ENCODE peak calls at places on chromosomes 4 and X, in five cellular contexts. O is heart left ventricle, F is transverse colon, A is upper lobe of left lung, X is right lobe of liver. E is an unnamed sample. For H3K4me1, the result is how much of the 10 kb centered on the place peaks cover.

GRCh38 chrX:20513185-20513584 is 246.5 kb upstream of the RPS6KA3 start:
- DNase-seq in A (no peak), X (no peak), F (no peak), O (no peak), E (no peak)

GRCh38 chr4:150283689-150284088 is 205.4 kb downstream of the DCLK2 start:
- DNase-seq in A (no peak), F (no peak), O (no peak), X (no peak), E (no peak)

GRCh38 chrX:110248582-110248981 is 69.3 kb downstream of the AMMECR1 start:
- DNase-seq in X (no peak), F (no peak), A (no peak), O (no peak), E (no peak)

GRCh38 chrX:153966841-153967535 is 4.6 kb downstream of the HCFC1 start:
- DNase-seq in F (no peak), X (no peak), A (no peak), O (no peak), E (no peak)

GRCh38 chr4:77804471-77804870 is 14.7 kb downstream of the CNOT6L start:
- DNase-seq in A (no peak), X (no peak), O (no peak), F (no peak), E (no peak)

GRCh38 chr4:1472148-1472797 is 66.0 kb upstream of the NKX1-1 start:
- DNase-seq in O (no peak), A (no peak), X (no peak), F (peak), E (no peak)

GRCh38 chr4:36256398-36256828 is 12.1 kb upstream of the ARAP2 start:
- DNase-seq in A (no peak), O (peak), X (no peak), F (no peak), E (no peak)

GRCh38 chrX:111955916-111956315 is 79.9 kb downstream of the TRPC5OS start:
- DNase-seq in O (no peak), X (no peak), F (no peak), A (no peak), E (no peak)

GRCh38 chrX:96435636-96436035 is 249.0 kb upstream of the DIAPH2 start:
- DNase-seq in A (no peak), O (no peak), X (no peak), F (no peak), E (no peak)

GRCh38 chrX:150512426-150512825 is 56.0 kb upstream of the MTM1 start:
- DNase-seq in F (no peak), A (no peak), O (no peak), X (no peak), E (no peak)

GRCh38 chr4:153486281-153487151 is 20.4 kb downstream of the TMEM131L start:
- DNase-seq in O (no peak), X (no peak), A (peak), F (no peak), E (no peak)

GRCh38 chr4:11469900-11470708 is 41.4 kb upstream of the HS3ST1 start:
- DNase-seq in F (no peak), O (no peak), X (no peak), A (no peak), E (no peak)

GRCh38 chrX:11629593-11630211 is 36.0 kb downstream of the ARHGAP6 start:
- DNase-seq in F (no peak), A (no peak), X (no peak), O (peak), E (no peak)

GRCh38 chrX:1466971-1467561 is 14.4 kb upstream of the ASMTL start:
- DNase-seq in A (no peak), F (peak), O (peak), X (no peak), E (peak)

GRCh38 chrX:1463581-1464281 is 11.0 kb upstream of the ASMTL start:
- DNase-seq in X (no peak), A (no peak), F (no peak), O (peak), E (peak)

GRCh38 chrX:1466232-1466661 is 13.5 kb upstream of the ASMTL start:
- DNase-seq in X (no peak), O (peak), F (no peak), A (no peak), E (peak)

GRCh38 chrX:1464282-1465131 is 11.8 kb upstream of the ASMTL start:
- DNase-seq in X (no peak), F (no peak), A (no peak), O (peak), E (peak)

DNA sequence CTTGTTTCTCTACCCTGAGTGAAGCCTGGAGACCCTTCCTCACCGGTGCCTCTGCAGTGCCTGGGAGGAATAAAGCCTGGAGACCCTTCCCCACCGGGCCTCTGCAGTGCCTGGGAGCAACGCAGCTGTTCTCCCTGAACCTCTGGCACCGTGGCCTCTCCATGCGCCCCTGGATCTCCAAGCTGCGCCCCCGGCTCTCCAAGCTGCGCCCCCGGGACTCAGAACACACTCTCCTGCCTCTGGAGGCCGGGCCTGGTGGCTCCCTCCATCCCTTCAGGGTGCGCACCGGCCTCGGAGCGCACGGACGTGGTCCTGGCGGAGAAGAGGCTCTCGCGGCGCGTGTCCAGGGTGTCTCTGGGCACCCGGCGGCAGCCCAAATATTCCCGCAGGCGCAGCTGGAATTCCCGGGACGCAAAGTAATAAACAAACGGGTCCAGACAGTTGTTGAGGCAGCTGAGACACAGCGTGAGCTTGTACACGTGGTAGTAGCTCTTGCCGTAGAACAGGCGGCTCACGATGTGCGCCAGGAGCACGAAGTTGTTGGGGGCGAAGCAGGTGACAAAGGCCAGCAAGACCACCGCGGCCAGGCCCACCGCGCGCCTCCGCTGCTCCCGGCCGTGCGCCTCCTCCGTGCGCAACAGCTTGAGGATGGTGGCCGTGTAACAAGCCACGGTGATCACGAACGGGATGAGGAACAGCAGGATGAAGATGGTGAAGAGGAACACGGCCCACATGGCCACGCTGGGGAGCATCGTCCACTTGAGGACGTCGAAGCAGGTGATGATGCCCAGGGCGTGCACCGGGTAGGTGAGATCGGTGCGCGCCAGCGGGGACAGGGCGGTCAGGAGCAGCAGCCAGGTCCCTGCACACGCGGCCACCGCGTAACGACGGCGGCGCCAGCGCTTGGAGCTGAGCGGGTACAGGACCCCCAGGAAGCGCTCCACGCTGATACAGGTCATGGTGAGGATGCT is 12.8 kb upstream of the ASMTL start:
- DNase-seq in X (no peak), O (peak), F (no peak), A (no peak), E (peak)
- TF ChIP-seq POLR2A in X (no peak), O (no peak), F (no peak), A (no peak), E (no peak)

GRCh38 chr4:26871611-26872010 is 11.0 kb downstream of the STIM2 start:
- DNase-seq in A (no peak), O (no peak), F (no peak), X (no peak), E (no peak)

GRCh38 chr4:26874110-26874509 is 13.5 kb downstream of the STIM2 start:
- DNase-seq in F (no peak), A (no peak), O (no peak), X (no peak), E (no peak)

GRCh38 chr4:26870576-26871260 is 10.1 kb downstream of the STIM2 start:
- DNase-seq in F (no peak), O (no peak), A (no peak), X (no peak), E (no peak)

GRCh38 chr4:26877417-26877816 is 16.8 kb downstream of the STIM2 start:
- DNase-seq in O (no peak), F (no peak), A (no peak), X (no peak), E (no peak)

DNA sequence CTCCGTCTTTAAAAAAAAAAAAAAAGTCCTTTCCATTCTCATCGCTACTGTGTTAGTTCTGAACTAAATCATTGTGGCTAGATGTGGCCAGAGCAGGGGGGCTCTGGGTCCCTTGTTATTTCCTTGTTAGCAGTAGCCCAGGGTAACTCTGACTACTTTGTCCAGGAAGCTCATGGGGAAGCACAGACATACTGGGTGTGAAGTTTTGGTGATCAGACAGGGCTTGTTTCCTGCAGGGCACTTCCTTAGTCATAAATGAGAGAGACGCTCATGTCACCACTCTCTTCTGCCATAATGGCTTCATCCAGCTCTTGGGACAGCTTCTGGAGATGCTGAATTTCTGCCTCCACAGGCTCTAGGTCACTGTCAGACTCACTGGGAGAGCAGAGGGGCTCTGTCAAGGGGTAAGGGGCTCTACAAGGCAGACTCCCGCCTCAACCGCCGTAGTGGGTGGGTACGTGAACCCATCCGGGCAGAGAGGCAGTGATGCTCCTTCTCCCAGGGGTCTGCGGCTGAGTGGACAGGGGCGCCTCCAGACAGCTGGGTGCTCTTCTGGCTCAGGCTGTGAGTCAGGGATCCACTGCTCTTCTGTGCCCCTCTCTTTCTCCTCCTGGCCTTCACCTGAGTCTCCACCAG is 12.9 kb downstream of the STIM2 start:
- DNase-seq in O (no peak), X (no peak), F (no peak), A (peak), E (no peak)
- H3K4me1 ChIP-seq in O (under half), X (under half), F (under half), A (under half), E (under half)

GRCh38 chr4:84501721-84502267 is 2.7 kb upstream of the NKX6-1 start:
- DNase-seq in O (no peak), X (no peak), A (no peak), F (no peak), E (no peak)

GRCh38 chr4:84503495-84504437 is 4.7 kb upstream of the NKX6-1 start:
- DNase-seq in X (no peak), O (no peak), F (no peak), A (no peak), E (no peak)

GRCh38 chr4:84501197-84501492 is 2.1 kb upstream of the NKX6-1 start:
- DNase-seq in A (no peak), X (no peak), F (no peak), O (no peak), E (no peak)

GRCh38 chr4:84502333-84502954 is 3.4 kb upstream of the NKX6-1 start:
- DNase-seq in O (no peak), F (no peak), X (no peak), A (no peak), E (no peak)

GRCh38 chr4:84502955-84503373 is 3.9 kb upstream of the NKX6-1 start:
- DNase-seq in A (no peak), F (no peak), O (no peak), X (no peak), E (no peak)
- H3K4me3 ChIP-seq in A (no peak), F (no peak), O (no peak), X (no peak), E (peak)

GRCh38 chr4:52711834-52712171 is 39.4 kb downstream of the ERVMER34-1 start:
- DNase-seq in O (no peak), X (no peak), F (no peak), A (no peak), E (no peak)

GRCh38 chr4:52713456-52713937 is 37.7 kb downstream of the ERVMER34-1 start:
- DNase-seq in X (no peak), F (no peak), A (no peak), O (no peak), E (no peak)

GRCh38 chr4:52712172-52712990 is 38.8 kb downstream of the ERVMER34-1 start:
- DNase-seq in F (peak), X (peak), A (peak), O (peak), E (peak)

GRCh38 chr4:52711271-52711670 is 40.0 kb downstream of the ERVMER34-1 start:
- DNase-seq in X (no peak), O (no peak), F (peak), A (peak), E (no peak)

GRCh38 chr4:52712991-52713275 is 38.3 kb downstream of the ERVMER34-1 start:
- DNase-seq in F (no peak), X (no peak), O (no peak), A (no peak), E (no peak)
- TF ChIP-seq POLR2A in F (no peak), X (no peak), O (no peak), A (no peak), E (no peak)

DNA sequence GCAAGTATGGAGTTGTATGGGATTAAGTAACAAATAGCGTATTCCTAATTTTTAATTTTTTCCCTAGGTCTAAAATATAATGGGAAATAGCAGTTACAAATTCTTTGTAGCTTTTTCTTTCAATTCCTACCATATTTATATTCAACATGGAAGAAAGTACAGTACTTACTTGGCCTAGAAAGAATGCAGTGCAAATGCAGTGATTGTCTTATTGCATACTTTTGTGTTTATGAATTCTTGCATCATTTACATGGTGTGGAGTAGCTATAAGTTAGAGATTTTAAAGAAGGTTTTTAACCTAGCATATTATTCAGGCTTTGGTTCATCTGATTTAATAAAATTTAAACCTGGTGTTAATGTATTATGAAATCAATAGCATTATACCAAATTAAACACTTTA is 263.3 kb downstream of the BMPR1B start:
- DNase-seq in O (no peak), X (no peak), F (no peak), A (no peak), E (no peak)
- H3K4me1 ChIP-seq in O (under half), X (under half), F (under half), A (under half), E (under half)